ENCODE peak calls at places on chromosomes 4 and X, in seven cellular contexts. I, H, O, F, M, G and W are unnamed samples.

GRCh38 chr4:108094923-108095482 is 73.7 kb downstream of the LEF1 start:
- DNase-seq in I (no peak), H (no peak), O (no peak), F (no peak), M (no peak), G (no peak), W (no peak)

GRCh38 chrX:45959567-45959966 is 585.7 kb downstream of the ZNF674 start:
- DNase-seq in I (no peak), H (no peak), O (no peak), F (no peak), M (no peak), G (no peak), W (no peak)

GRCh38 chrX:118216488-118216887 is 99.9 kb upstream of the KLHL13 start:
- DNase-seq in I (no peak), H (no peak), O (no peak), F (no peak), M (no peak), G (no peak), W (no peak)

GRCh38 chrX:38859602-38860001 is 58.3 kb downstream of the MID1IP1 start:
- DNase-seq in I (peak), H (no peak), O (peak), F (no peak), M (no peak), G (no peak), W (no peak)

GRCh38 chrX:78548012-78548411 is 111.1 kb downstream of the RTL3 start:
- DNase-seq in I (peak), H (no peak), O (no peak), F (peak), M (no peak), G (no peak), W (no peak)

GRCh38 chr4:69044247-69044646 is 52.0 kb upstream of the UGT2B7 start:
- DNase-seq in I (peak), H (no peak), O (no peak), F (no peak), M (no peak), G (no peak), W (no peak)

GRCh38 chr4:145481164-145481941 is at the start of gene SMAD1:
- DNase-seq in I (peak), H (peak), O (peak), F (peak), M (peak), G (peak), W (peak)

GRCh38 chrX:127313638-127314037 is 494.1 kb downstream of the PRR32 start:
- DNase-seq in I (no peak), H (no peak), O (no peak), F (no peak), M (no peak), G (no peak), W (no peak)

GRCh38 chr4:69708211-69708610 is 52.2 kb downstream of the SULT1B1 start:
- DNase-seq in I (peak), H (no peak), O (no peak), F (peak), M (no peak), G (no peak), W (no peak)

GRCh38 chrX:45368705-45369104 is 168.0 kb upstream of the DIPK2B start:
- DNase-seq in I (no peak), H (no peak), O (no peak), F (no peak), M (no peak), G (no peak), W (no peak)

GRCh38 chrX:154310991-154311541 is 15.5 kb downstream of the TKTL1 start:
- DNase-seq in I (no peak), H (no peak), O (peak), F (no peak), M (no peak), G (no peak), W (no peak)

GRCh38 chrX:135354288-135354687 is 45.0 kb downstream of the ETDC start:
- DNase-seq in I (no peak), H (no peak), O (no peak), F (no peak), M (no peak), G (no peak), W (no peak)
- TF ChIP-seq EZH2phosphoT487 in I (no peak), H (no peak), O (no peak), F (no peak), M (no peak), G (no peak), W (no peak)

DNA sequence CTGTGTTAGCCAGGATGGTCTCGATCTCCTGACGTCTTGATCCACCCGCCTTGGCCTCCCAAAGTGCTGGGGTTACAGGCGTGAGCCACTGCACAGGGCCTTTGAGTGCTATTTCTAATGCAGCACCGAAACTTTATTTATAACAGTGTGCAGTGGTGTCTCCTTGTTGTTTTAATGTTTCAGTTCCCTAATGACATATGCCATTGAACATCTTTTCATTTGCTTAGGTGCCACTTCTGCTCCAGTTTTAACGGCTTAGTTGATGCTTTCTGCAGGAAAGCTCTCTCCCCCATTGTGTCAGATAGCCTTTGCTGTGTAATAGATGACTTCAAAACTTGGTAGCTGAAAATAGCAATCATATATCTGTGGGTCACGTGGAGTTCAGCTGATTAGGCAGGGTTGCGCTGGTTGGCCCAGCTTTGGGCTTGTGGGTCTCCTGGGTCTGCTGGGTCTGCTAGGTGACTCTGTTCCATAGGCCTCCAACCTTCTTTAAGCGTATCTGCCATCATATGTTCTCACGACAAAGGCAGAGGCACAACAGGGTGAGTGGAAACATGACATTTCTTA is 76.4 kb upstream of the SHISA3 start:
- DNase-seq in I (no peak), H (no peak), O (no peak), F (no peak), M (no peak), G (no peak), W (peak)
- TF ChIP-seq EZH2phosphoT487 in I (no peak), H (no peak), O (no peak), F (no peak), M (no peak), G (no peak), W (no peak)

GRCh38 chrX:130121505-130121800 is 11.2 kb upstream of the ELF4 start:
- DNase-seq in I (no peak), H (no peak), O (no peak), F (no peak), M (no peak), G (no peak), W (no peak)

GRCh38 chrX:130120746-130121504 is 10.6 kb upstream of the ELF4 start:
- DNase-seq in I (peak), H (peak), O (peak), F (peak), M (peak), G (peak), W (peak)

GRCh38 chrX:130120321-130120731 is 10.0 kb upstream of the ELF4 start:
- DNase-seq in I (peak), H (no peak), O (peak), F (no peak), M (peak), G (no peak), W (peak)

GRCh38 chrX:130124577-130124976 is 14.3 kb upstream of the ELF4 start:
- DNase-seq in I (no peak), H (no peak), O (no peak), F (no peak), M (no peak), G (no peak), W (no peak)

DNA sequence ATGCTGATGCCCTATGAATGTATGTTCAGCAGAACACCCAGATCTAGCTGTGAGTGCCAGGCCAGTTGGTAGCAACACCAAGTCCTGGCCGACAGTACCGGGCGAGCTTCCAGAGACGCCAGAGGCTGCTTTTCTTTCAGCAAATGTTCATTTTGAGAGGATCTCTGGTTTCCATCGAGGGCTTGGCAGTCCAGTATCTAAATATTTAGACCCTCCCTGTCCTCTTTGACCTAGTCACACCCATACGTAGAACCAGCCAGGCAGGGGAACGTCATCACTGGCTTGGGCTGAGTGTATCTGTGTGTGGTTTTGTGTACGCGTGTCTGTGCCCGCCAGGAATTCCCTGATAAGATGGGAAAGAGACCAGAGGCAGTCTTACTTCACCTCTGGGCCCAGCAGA is 14.8 kb upstream of the ELF4 start:
- DNase-seq in I (peak), H (peak), O (peak), F (no peak), M (no peak), G (no peak), W (no peak)
- TF ChIP-seq EZH2phosphoT487 in I (no peak), H (no peak), O (no peak), F (no peak), M (no peak), G (no peak), W (no peak)

GRCh38 chrX:132631579-132632232 is 142.9 kb upstream of the MBNL3 start:
- DNase-seq in I (peak), H (peak), O (peak), F (peak), M (peak), G (peak), W (peak)
- TF ChIP-seq EZH2phosphoT487 in I (no peak), H (no peak), O (no peak), F (no peak), M (no peak), G (no peak), W (no peak)

DNA sequence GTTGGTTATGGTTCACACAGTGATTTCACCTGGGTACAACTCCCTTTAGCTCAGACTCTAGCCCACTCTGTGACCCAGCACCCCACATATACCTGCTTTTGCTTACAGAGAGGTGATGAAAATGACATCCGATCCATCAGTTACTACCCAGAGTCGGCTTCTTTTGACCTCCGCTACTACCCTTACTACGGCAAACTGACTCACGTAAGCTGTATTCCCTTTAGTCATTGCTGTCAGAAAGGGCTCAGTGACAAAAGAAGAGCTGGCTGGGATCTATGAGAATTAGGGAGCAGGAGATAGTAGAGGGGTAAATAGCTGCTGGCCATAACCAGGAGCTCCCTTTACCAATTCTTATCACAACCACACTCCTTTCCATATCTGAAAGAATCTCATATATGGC is 16.7 kb downstream of the ATP1B4 start:
- DNase-seq in I (no peak), H (no peak), O (no peak), F (no peak), M (no peak), G (no peak), W (no peak)
- TF ChIP-seq EZH2phosphoT487 in I (no peak), H (no peak), O (no peak), F (no peak), M (no peak), G (no peak), W (no peak)

GRCh38 chr4:32145987-32146386 is 1425.8 kb downstream of the PCDH7 start:
- DNase-seq in I (no peak), H (no peak), O (no peak), F (no peak), M (peak), G (no peak), W (no peak)

GRCh38 chr4:32147446-32148064 is 1427.4 kb downstream of the PCDH7 start:
- DNase-seq in I (no peak), H (no peak), O (no peak), F (no peak), M (no peak), G (peak), W (no peak)

DNA sequence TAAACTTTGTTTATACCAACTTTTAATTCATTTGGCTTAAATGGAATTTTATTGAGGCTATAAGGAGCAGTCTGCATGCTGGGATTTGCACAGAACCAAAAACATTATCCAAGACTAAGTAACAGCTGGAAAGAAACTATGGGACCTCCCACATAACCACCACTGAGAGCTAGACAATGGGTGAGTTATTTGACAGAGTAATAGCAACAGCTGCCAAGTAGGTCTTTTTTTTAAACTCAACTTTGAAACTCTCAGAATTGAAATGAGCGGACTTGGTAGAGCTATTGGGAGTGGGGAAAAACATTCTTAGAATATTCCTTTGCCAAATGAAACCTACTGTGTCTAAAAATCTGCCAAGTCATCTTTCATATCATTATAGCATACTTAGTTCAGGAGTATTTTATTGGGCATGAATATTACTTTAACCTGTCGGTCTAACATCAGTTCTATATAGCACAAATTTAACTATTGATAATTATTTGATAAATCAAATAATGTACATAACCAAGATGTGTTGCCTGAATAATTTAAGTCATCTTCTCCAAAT is 1428.0 kb downstream of the PCDH7 start:
- DNase-seq in I (no peak), H (no peak), O (no peak), F (no peak), M (peak), G (no peak), W (no peak)
- TF ChIP-seq EZH2phosphoT487 in I (no peak), H (no peak), O (no peak), F (no peak), M (no peak), G (no peak), W (no peak)

GRCh38 chr4:38753021-38753806 is 29.6 kb downstream of the TLR10 start:
- DNase-seq in I (peak), H (peak), O (peak), F (no peak), M (peak), G (no peak), W (no peak)
- TF ChIP-seq EZH2phosphoT487 in I (no peak), H (no peak), O (no peak), F (no peak), M (no peak), G (no peak), W (no peak)

GRCh38 chr4:176150283-176150682 is 45.1 kb downstream of the SPATA4 start:
- DNase-seq in I (peak), H (peak), O (peak), F (peak), M (no peak), G (peak), W (peak)
- TF ChIP-seq EZH2phosphoT487 in I (no peak), H (no peak), O (no peak), F (no peak), M (no peak), G (no peak), W (no peak)